ENCODE peak calls at places on chromosomes 1 and 21, in five cellular contexts. One of them, this sample, is unnamed. For H3K27me3 and H3K4me1, the result is how much of the 10 kb centered on the place peaks cover.

GRCh38 chr1:155178441-155179106 is 4.9 kb downstream of the TRIM46 start:
- DNase-seq in uterus: no peak
- DNase-seq in CD4-positive, alpha-beta memory T cell: no peak
- DNase-seq in iPS DF 6.9: no peak
- DNase-seq in cardiac muscle cell: no peak
- DNase-seq in this sample: peak

GRCh38 chr1:206946261-206946660 is at the start of gene PIGR:
- DNase-seq in CD4-positive, alpha-beta memory T cell: no peak
- DNase-seq in iPS DF 6.9: no peak
- DNase-seq in uterus: no peak
- DNase-seq in cardiac muscle cell: no peak
- DNase-seq in this sample: no peak

GRCh38 chr1:235012436-235013210 is 116.0 kb downstream of the TOMM20 start:
- DNase-seq in CD4-positive, alpha-beta memory T cell: no peak
- DNase-seq in cardiac muscle cell: no peak
- DNase-seq in uterus: no peak
- DNase-seq in iPS DF 6.9: no peak
- DNase-seq in this sample: no peak

GRCh38 chr1:185652348-185652747 is 81.8 kb upstream of the HMCN1 start:
- DNase-seq in CD4-positive, alpha-beta memory T cell: no peak
- DNase-seq in uterus: no peak
- DNase-seq in cardiac muscle cell: no peak
- DNase-seq in iPS DF 6.9: no peak
- DNase-seq in this sample: no peak

GRCh38 chr1:3858231-3858981 is 1.1 kb downstream of the DFFB start:
- DNase-seq in cardiac muscle cell: peak
- DNase-seq in CD4-positive, alpha-beta memory T cell: no peak
- DNase-seq in uterus: no peak
- DNase-seq in iPS DF 6.9: no peak
- DNase-seq in this sample: no peak

GRCh38 chr21:23217597-23217996 is 2219.4 kb downstream of the NCAM2 start:
- DNase-seq in uterus: no peak
- DNase-seq in cardiac muscle cell: no peak
- DNase-seq in CD4-positive, alpha-beta memory T cell: no peak
- DNase-seq in iPS DF 6.9: no peak
- DNase-seq in this sample: no peak

GRCh38 chr1:36134805-36135339 is 9.8 kb upstream of the COL8A2 start:
- DNase-seq in iPS DF 6.9: peak
- DNase-seq in cardiac muscle cell: peak
- DNase-seq in uterus: peak
- DNase-seq in CD4-positive, alpha-beta memory T cell: no peak
- DNase-seq in this sample: peak

GRCh38 chr1:30612666-30613065 is 110.7 kb downstream of the MATN1 start:
- DNase-seq in cardiac muscle cell: no peak
- DNase-seq in uterus: no peak
- DNase-seq in iPS DF 6.9: no peak
- DNase-seq in CD4-positive, alpha-beta memory T cell: no peak
- DNase-seq in this sample: no peak

GRCh38 chr1:3481836-3482589 is 27.5 kb downstream of the ARHGEF16 start:
- DNase-seq in uterus: no peak
- DNase-seq in cardiac muscle cell: no peak
- DNase-seq in iPS DF 6.9: no peak
- DNase-seq in CD4-positive, alpha-beta memory T cell: no peak
- DNase-seq in this sample: no peak

GRCh38 chr1:62180649-62181048 is 14.0 kb upstream of the L1TD1 start:
- DNase-seq in uterus: no peak
- DNase-seq in CD4-positive, alpha-beta memory T cell: no peak
- DNase-seq in iPS DF 6.9: no peak
- DNase-seq in cardiac muscle cell: no peak
- DNase-seq in this sample: no peak

GRCh38 chr1:167528057-167528705 is 9.9 kb upstream of the CD247 start:
- DNase-seq in uterus: no peak
- DNase-seq in CD4-positive, alpha-beta memory T cell: no peak
- DNase-seq in iPS DF 6.9: no peak
- DNase-seq in cardiac muscle cell: no peak
- DNase-seq in this sample: no peak

GRCh38 chr1:154906621-154907081 is 29.9 kb downstream of the PMVK start:
- DNase-seq in cardiac muscle cell: peak
- DNase-seq in iPS DF 6.9: no peak
- DNase-seq in CD4-positive, alpha-beta memory T cell: no peak
- DNase-seq in uterus: no peak
- DNase-seq in this sample: no peak

GRCh38 chr1:41020109-41020576 is 1.4 kb downstream of the SLFNL1 start:
- DNase-seq in cardiac muscle cell: no peak
- DNase-seq in iPS DF 6.9: no peak
- DNase-seq in uterus: no peak
- DNase-seq in CD4-positive, alpha-beta memory T cell: no peak
- DNase-seq in this sample: no peak

GRCh38 chr21:34835526-34835925 is 166.7 kb downstream of the CLIC6 start:
- DNase-seq in iPS DF 6.9: no peak
- DNase-seq in CD4-positive, alpha-beta memory T cell: no peak
- DNase-seq in cardiac muscle cell: peak
- DNase-seq in uterus: peak
- DNase-seq in this sample: no peak

GRCh38 chr1:35845766-35846165 is 37.2 kb upstream of the AGO1 start:
- DNase-seq in cardiac muscle cell: peak
- DNase-seq in iPS DF 6.9: no peak
- DNase-seq in CD4-positive, alpha-beta memory T cell: no peak
- DNase-seq in uterus: no peak
- DNase-seq in this sample: no peak

GRCh38 chr1:226625326-226625725 is 76.8 kb downstream of the STUM start:
- DNase-seq in CD4-positive, alpha-beta memory T cell: peak
- DNase-seq in iPS DF 6.9: no peak
- DNase-seq in uterus: no peak
- DNase-seq in cardiac muscle cell: no peak
- DNase-seq in this sample: peak

GRCh38 chr1:9448132-9449105 is 90.8 kb upstream of the SLC25A33 start:
- DNase-seq in CD4-positive, alpha-beta memory T cell: no peak
- DNase-seq in iPS DF 6.9: no peak
- DNase-seq in cardiac muscle cell: no peak
- DNase-seq in uterus: no peak
- DNase-seq in this sample: no peak

GRCh38 chr1:9451086-9451485 is 88.2 kb upstream of the SLC25A33 start:
- DNase-seq in cardiac muscle cell: no peak
- DNase-seq in CD4-positive, alpha-beta memory T cell: no peak
- DNase-seq in iPS DF 6.9: no peak
- DNase-seq in uterus: no peak
- DNase-seq in this sample: no peak

GRCh38 chr1:9449976-9450696 is 89.1 kb upstream of the SLC25A33 start:
- DNase-seq in CD4-positive, alpha-beta memory T cell: no peak
- DNase-seq in uterus: no peak
- DNase-seq in iPS DF 6.9: no peak
- DNase-seq in cardiac muscle cell: no peak
- DNase-seq in this sample: no peak

GRCh38 chr1:9447215-9447960 is 91.9 kb upstream of the SLC25A33 start:
- DNase-seq in CD4-positive, alpha-beta memory T cell: no peak
- DNase-seq in uterus: no peak
- DNase-seq in cardiac muscle cell: no peak
- DNase-seq in iPS DF 6.9: no peak
- DNase-seq in this sample: no peak

DNA sequence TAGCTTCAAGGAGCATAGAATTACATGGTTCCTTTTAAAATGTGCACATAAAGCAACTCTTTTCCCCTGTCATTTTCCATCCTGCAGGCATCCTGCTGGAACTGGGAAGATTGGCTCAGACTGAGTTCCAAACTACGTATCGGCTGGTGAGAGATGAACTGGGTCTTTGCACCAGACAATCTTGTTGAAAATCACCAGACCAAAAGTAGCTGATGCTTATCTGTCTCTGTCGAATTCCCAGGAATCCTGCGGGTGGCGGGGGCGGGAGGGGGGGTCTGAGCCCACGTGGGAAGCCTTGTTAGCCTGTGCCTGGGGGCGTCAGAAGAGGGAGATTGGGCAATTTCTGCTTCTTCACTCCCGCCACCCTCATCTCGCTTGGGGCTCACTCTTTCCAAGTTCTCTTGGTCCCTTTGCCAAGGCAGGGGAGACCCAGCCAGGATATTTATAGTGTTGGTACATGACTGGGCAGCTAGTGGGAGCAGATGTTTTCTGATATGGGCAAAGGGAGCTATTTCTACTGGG is 90.1 kb upstream of the SLC25A33 start:
- DNase-seq in iPS DF 6.9: no peak
- DNase-seq in CD4-positive, alpha-beta memory T cell: no peak
- DNase-seq in cardiac muscle cell: peak
- DNase-seq in uterus: no peak
- DNase-seq in this sample: peak
- H3K27me3 ChIP-seq in iPS DF 6.9: under half
- H3K27me3 ChIP-seq in CD4-positive, alpha-beta memory T cell: under half
- H3K27me3 ChIP-seq in cardiac muscle cell: under half
- H3K27me3 ChIP-seq in uterus: under half
- H3K27me3 ChIP-seq in this sample: under half

GRCh38 chr1:214664656-214665433 is 61.9 kb downstream of the CENPF start:
- DNase-seq in CD4-positive, alpha-beta memory T cell: no peak
- DNase-seq in uterus: no peak
- DNase-seq in cardiac muscle cell: no peak
- DNase-seq in iPS DF 6.9: no peak
- DNase-seq in this sample: no peak
- H3K4me3 ChIP-seq in CD4-positive, alpha-beta memory T cell: no peak
- H3K4me3 ChIP-seq in uterus: no peak
- H3K4me3 ChIP-seq in cardiac muscle cell: no peak
- H3K4me3 ChIP-seq in iPS DF 6.9: no peak
- H3K4me3 ChIP-seq in this sample: no peak

DNA sequence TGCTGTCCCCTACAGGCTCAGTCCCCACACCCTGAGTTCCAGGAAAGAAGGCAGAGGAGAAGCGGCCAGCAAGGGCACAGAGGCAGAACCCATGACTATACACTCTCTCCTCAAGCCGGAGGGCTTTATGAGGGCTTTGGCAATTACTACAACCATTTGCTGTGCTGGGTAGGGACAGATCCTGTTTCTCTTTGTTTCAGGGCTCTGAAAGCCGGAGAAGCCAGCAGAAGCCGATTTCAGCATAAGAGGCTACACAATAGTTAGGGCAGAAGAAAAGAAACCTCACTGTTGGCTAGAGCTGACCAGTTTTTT is 13.9 kb downstream of the GPR3 start:
- DNase-seq in iPS DF 6.9: no peak
- DNase-seq in cardiac muscle cell: no peak
- DNase-seq in CD4-positive, alpha-beta memory T cell: no peak
- DNase-seq in uterus: no peak
- DNase-seq in this sample: no peak
- H3K4me1 ChIP-seq in iPS DF 6.9: under half
- H3K4me1 ChIP-seq in cardiac muscle cell: under half
- H3K4me1 ChIP-seq in CD4-positive, alpha-beta memory T cell: under half
- H3K4me1 ChIP-seq in uterus: under half
- H3K4me1 ChIP-seq in this sample: under half

DNA sequence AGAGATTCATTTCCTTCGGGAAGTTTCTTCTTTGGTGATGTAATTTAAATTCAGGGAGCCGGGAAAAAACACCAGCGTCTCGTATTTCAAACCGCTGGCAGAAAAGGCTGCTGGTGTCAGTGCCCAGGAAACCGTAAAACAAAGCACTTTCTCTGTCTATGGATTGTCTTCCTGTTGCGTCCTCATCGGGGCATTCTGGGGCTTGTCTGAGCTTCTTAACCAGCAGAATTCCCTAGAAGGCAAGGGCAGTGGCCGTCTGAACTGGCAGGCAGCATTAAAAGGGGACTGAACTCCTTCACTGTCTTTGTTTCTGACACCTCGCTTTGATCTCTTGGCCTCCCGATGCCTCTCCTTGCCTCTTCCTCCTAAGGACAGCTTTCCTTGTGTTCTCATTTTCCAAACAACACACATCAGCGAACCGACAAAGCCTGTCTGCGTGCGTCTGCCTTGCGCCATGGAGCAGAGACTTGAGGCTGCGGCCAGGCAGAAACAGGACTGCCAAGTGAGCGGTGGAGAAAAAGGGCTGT is 391.6 kb upstream of the VAMP3 start:
- DNase-seq in uterus: peak
- DNase-seq in iPS DF 6.9: no peak
- DNase-seq in CD4-positive, alpha-beta memory T cell: no peak
- DNase-seq in cardiac muscle cell: peak
- DNase-seq in this sample: peak
- H3K27me3 ChIP-seq in uterus: under half
- H3K27me3 ChIP-seq in iPS DF 6.9: under half
- H3K27me3 ChIP-seq in CD4-positive, alpha-beta memory T cell: under half
- H3K27me3 ChIP-seq in cardiac muscle cell: under half
- H3K27me3 ChIP-seq in this sample: under half

GRCh38 chr1:28517649-28517999 is 11.8 kb downstream of the RCC1 start:
- DNase-seq in cardiac muscle cell: no peak
- DNase-seq in CD4-positive, alpha-beta memory T cell: no peak
- DNase-seq in uterus: no peak
- DNase-seq in iPS DF 6.9: no peak
- DNase-seq in this sample: no peak
- H3K4me3 ChIP-seq in cardiac muscle cell: peak
- H3K4me3 ChIP-seq in CD4-positive, alpha-beta memory T cell: peak
- H3K4me3 ChIP-seq in uterus: peak
- H3K4me3 ChIP-seq in iPS DF 6.9: no peak
- H3K4me3 ChIP-seq in this sample: peak

DNA sequence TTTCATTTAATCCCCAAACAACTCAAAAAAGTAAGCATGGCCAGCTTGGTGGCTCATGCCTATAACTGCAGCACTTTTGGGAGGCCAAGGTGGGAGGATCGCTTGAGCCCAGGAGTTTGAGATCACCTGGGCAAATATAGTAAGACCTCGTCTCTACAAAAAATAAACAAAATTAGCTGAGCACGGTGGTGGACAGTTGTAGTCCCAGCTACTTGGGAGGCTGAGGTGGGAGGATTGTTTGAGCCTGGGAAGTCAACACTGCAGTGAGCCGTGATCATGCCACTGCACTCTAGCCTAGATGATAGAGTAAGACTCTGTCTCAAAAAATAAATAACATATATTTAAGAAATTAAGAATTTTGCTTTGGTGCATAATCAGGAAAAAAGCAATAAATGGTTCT is 6.1 kb upstream of the AKR1A1 start:
- DNase-seq in iPS DF 6.9: no peak
- DNase-seq in cardiac muscle cell: no peak
- DNase-seq in uterus: no peak
- DNase-seq in CD4-positive, alpha-beta memory T cell: no peak
- DNase-seq in this sample: no peak
- H3K4me1 ChIP-seq in iPS DF 6.9: under half
- H3K4me1 ChIP-seq in cardiac muscle cell: under half
- H3K4me1 ChIP-seq in uterus: under half
- H3K4me1 ChIP-seq in CD4-positive, alpha-beta memory T cell: under half
- H3K4me1 ChIP-seq in this sample: under half

GRCh38 chr1:173448945-173449344 is 28.2 kb upstream of the PRDX6 start:
- DNase-seq in iPS DF 6.9: no peak
- DNase-seq in uterus: no peak
- DNase-seq in cardiac muscle cell: no peak
- DNase-seq in CD4-positive, alpha-beta memory T cell: no peak
- DNase-seq in this sample: no peak
- H3K27me3 ChIP-seq in iPS DF 6.9: under half
- H3K27me3 ChIP-seq in uterus: under half
- H3K27me3 ChIP-seq in cardiac muscle cell: under half
- H3K27me3 ChIP-seq in CD4-positive, alpha-beta memory T cell: under half
- H3K27me3 ChIP-seq in this sample: under half

GRCh38 chr1:94326329-94326728 is 88.9 kb upstream of the ARHGAP29 start:
- DNase-seq in cardiac muscle cell: peak
- DNase-seq in CD4-positive, alpha-beta memory T cell: no peak
- DNase-seq in uterus: no peak
- DNase-seq in iPS DF 6.9: no peak
- DNase-seq in this sample: no peak
- H3K4me3 ChIP-seq in cardiac muscle cell: no peak
- H3K4me3 ChIP-seq in CD4-positive, alpha-beta memory T cell: no peak
- H3K4me3 ChIP-seq in uterus: no peak
- H3K4me3 ChIP-seq in iPS DF 6.9: no peak
- H3K4me3 ChIP-seq in this sample: no peak